ENCODE peak calls at places on chromosome 6, in ten cellular contexts. One of them, this sample, is unnamed.

GRCh38 chr6:64330694-64331309 is 695.2 kb downstream of the PHF3 start:
- DNase-seq in Calu3: peak; percentile 80
- DNase-seq in NCI-H1092: peak; percentile 25
- DNase-seq in colonic mucosa: peak; percentile 87
- DNase-seq in NCI-H2171: peak; percentile 8
- DNase-seq in stimulated activated CD4-positive, alpha-beta T cell treated with anti-CD3 and anti-CD28 coated beads, Interleukin-12 subunit alpha, Interleukin-12 subunit beta, amount 100 ng/mL, for 48 hours: peak; percentile 22
- DNase-seq in hypothalamus: peak; percentile 86
- DNase-seq in activated CD4-positive, alpha-beta T cell treated with anti-CD3 and anti-CD28 coated beads, Interleukin-2, amount 50 U/mL, for 48 hours: peak; percentile 56
- DNase-seq in AG04450: peak; percentile 51
- DNase-seq in SW480: peak; percentile 14
- DNase-seq in this sample: peak; percentile 86

GRCh38 chr6:39961178-39961577 is 26.9 kb upstream of the MOCS1 start:
- DNase-seq in stimulated activated CD4-positive, alpha-beta T cell treated with anti-CD3 and anti-CD28 coated beads, Interleukin-12 subunit alpha, Interleukin-12 subunit beta, amount 100 ng/mL, for 48 hours: no peak
- DNase-seq in SW480: peak; percentile 2
- DNase-seq in Calu3: no peak
- DNase-seq in NCI-H1092: no peak
- DNase-seq in colonic mucosa: no peak
- DNase-seq in AG04450: no peak
- DNase-seq in NCI-H2171: no peak
- DNase-seq in hypothalamus: no peak
- DNase-seq in activated CD4-positive, alpha-beta T cell treated with anti-CD3 and anti-CD28 coated beads, Interleukin-2, amount 50 U/mL, for 48 hours: no peak
- DNase-seq in this sample: no peak

GRCh38 chr6:154361476-154361875 is 4.9 kb upstream of the IPCEF1 start:
- DNase-seq in Calu3: no peak
- DNase-seq in NCI-H2171: no peak
- DNase-seq in activated CD4-positive, alpha-beta T cell treated with anti-CD3 and anti-CD28 coated beads, Interleukin-2, amount 50 U/mL, for 48 hours: no peak
- DNase-seq in AG04450: no peak
- DNase-seq in hypothalamus: no peak
- DNase-seq in colonic mucosa: no peak
- DNase-seq in stimulated activated CD4-positive, alpha-beta T cell treated with anti-CD3 and anti-CD28 coated beads, Interleukin-12 subunit alpha, Interleukin-12 subunit beta, amount 100 ng/mL, for 48 hours: no peak
- DNase-seq in NCI-H1092: no peak
- DNase-seq in SW480: no peak
- DNase-seq in this sample: no peak

GRCh38 chr6:149139782-149140136 is 177.8 kb upstream of the TAB2 start:
- DNase-seq in NCI-H1092: no peak
- DNase-seq in stimulated activated CD4-positive, alpha-beta T cell treated with anti-CD3 and anti-CD28 coated beads, Interleukin-12 subunit alpha, Interleukin-12 subunit beta, amount 100 ng/mL, for 48 hours: no peak
- DNase-seq in hypothalamus: no peak
- DNase-seq in NCI-H2171: no peak
- DNase-seq in colonic mucosa: no peak
- DNase-seq in activated CD4-positive, alpha-beta T cell treated with anti-CD3 and anti-CD28 coated beads, Interleukin-2, amount 50 U/mL, for 48 hours: no peak
- DNase-seq in AG04450: no peak
- DNase-seq in SW480: no peak
- DNase-seq in Calu3: no peak
- DNase-seq in this sample: no peak

GRCh38 chr6:105803439-105803838 is 282.7 kb upstream of the PRDM1 start:
- DNase-seq in AG04450: no peak
- DNase-seq in NCI-H2171: no peak
- DNase-seq in NCI-H1092: no peak
- DNase-seq in hypothalamus: no peak
- DNase-seq in activated CD4-positive, alpha-beta T cell treated with anti-CD3 and anti-CD28 coated beads, Interleukin-2, amount 50 U/mL, for 48 hours: no peak
- DNase-seq in colonic mucosa: no peak
- DNase-seq in SW480: no peak
- DNase-seq in stimulated activated CD4-positive, alpha-beta T cell treated with anti-CD3 and anti-CD28 coated beads, Interleukin-12 subunit alpha, Interleukin-12 subunit beta, amount 100 ng/mL, for 48 hours: no peak
- DNase-seq in Calu3: no peak
- DNase-seq in this sample: no peak

GRCh38 chr6:121647905-121648304 is 212.5 kb downstream of the GJA1 start:
- DNase-seq in SW480: no peak
- DNase-seq in activated CD4-positive, alpha-beta T cell treated with anti-CD3 and anti-CD28 coated beads, Interleukin-2, amount 50 U/mL, for 48 hours: no peak
- DNase-seq in AG04450: peak; percentile 20
- DNase-seq in NCI-H1092: no peak
- DNase-seq in stimulated activated CD4-positive, alpha-beta T cell treated with anti-CD3 and anti-CD28 coated beads, Interleukin-12 subunit alpha, Interleukin-12 subunit beta, amount 100 ng/mL, for 48 hours: no peak
- DNase-seq in colonic mucosa: no peak
- DNase-seq in NCI-H2171: no peak
- DNase-seq in hypothalamus: no peak
- DNase-seq in Calu3: no peak
- DNase-seq in this sample: no peak

GRCh38 chr6:169556758-169557505 is 144.9 kb downstream of the WDR27 start:
- DNase-seq in stimulated activated CD4-positive, alpha-beta T cell treated with anti-CD3 and anti-CD28 coated beads, Interleukin-12 subunit alpha, Interleukin-12 subunit beta, amount 100 ng/mL, for 48 hours: peak; percentile 23
- DNase-seq in SW480: no peak
- DNase-seq in colonic mucosa: no peak
- DNase-seq in AG04450: no peak
- DNase-seq in NCI-H2171: no peak
- DNase-seq in hypothalamus: no peak
- DNase-seq in Calu3: no peak
- DNase-seq in activated CD4-positive, alpha-beta T cell treated with anti-CD3 and anti-CD28 coated beads, Interleukin-2, amount 50 U/mL, for 48 hours: peak; percentile 52
- DNase-seq in NCI-H1092: no peak
- DNase-seq in this sample: no peak

GRCh38 chr6:113750148-113750547 is 107.0 kb upstream of the MARCKS start:
- DNase-seq in activated CD4-positive, alpha-beta T cell treated with anti-CD3 and anti-CD28 coated beads, Interleukin-2, amount 50 U/mL, for 48 hours: no peak
- DNase-seq in NCI-H1092: no peak
- DNase-seq in hypothalamus: no peak
- DNase-seq in SW480: no peak
- DNase-seq in NCI-H2171: no peak
- DNase-seq in AG04450: no peak
- DNase-seq in Calu3: no peak
- DNase-seq in colonic mucosa: no peak
- DNase-seq in stimulated activated CD4-positive, alpha-beta T cell treated with anti-CD3 and anti-CD28 coated beads, Interleukin-12 subunit alpha, Interleukin-12 subunit beta, amount 100 ng/mL, for 48 hours: no peak
- DNase-seq in this sample: no peak

GRCh38 chr6:34912715-34913464 is 23.8 kb downstream of the ANKS1A start:
- DNase-seq in colonic mucosa: no peak
- DNase-seq in NCI-H1092: no peak
- DNase-seq in stimulated activated CD4-positive, alpha-beta T cell treated with anti-CD3 and anti-CD28 coated beads, Interleukin-12 subunit alpha, Interleukin-12 subunit beta, amount 100 ng/mL, for 48 hours: peak; percentile 17
- DNase-seq in NCI-H2171: no peak
- DNase-seq in activated CD4-positive, alpha-beta T cell treated with anti-CD3 and anti-CD28 coated beads, Interleukin-2, amount 50 U/mL, for 48 hours: peak; percentile 33
- DNase-seq in Calu3: peak; percentile 32
- DNase-seq in AG04450: peak; percentile 53
- DNase-seq in hypothalamus: no peak
- DNase-seq in SW480: peak; percentile 59
- DNase-seq in this sample: peak; percentile 83

GRCh38 chr6:82095091-82095490 is 152.5 kb downstream of the IBTK start:
- DNase-seq in hypothalamus: no peak
- DNase-seq in NCI-H1092: no peak
- DNase-seq in Calu3: no peak
- DNase-seq in colonic mucosa: no peak
- DNase-seq in stimulated activated CD4-positive, alpha-beta T cell treated with anti-CD3 and anti-CD28 coated beads, Interleukin-12 subunit alpha, Interleukin-12 subunit beta, amount 100 ng/mL, for 48 hours: no peak
- DNase-seq in SW480: no peak
- DNase-seq in NCI-H2171: no peak
- DNase-seq in activated CD4-positive, alpha-beta T cell treated with anti-CD3 and anti-CD28 coated beads, Interleukin-2, amount 50 U/mL, for 48 hours: no peak
- DNase-seq in AG04450: no peak
- DNase-seq in this sample: no peak

GRCh38 chr6:92497281-92497680 is 922.1 kb downstream of the EPHA7 start:
- DNase-seq in activated CD4-positive, alpha-beta T cell treated with anti-CD3 and anti-CD28 coated beads, Interleukin-2, amount 50 U/mL, for 48 hours: no peak
- DNase-seq in colonic mucosa: no peak
- DNase-seq in NCI-H1092: no peak
- DNase-seq in hypothalamus: no peak
- DNase-seq in Calu3: no peak
- DNase-seq in AG04450: no peak
- DNase-seq in NCI-H2171: no peak
- DNase-seq in stimulated activated CD4-positive, alpha-beta T cell treated with anti-CD3 and anti-CD28 coated beads, Interleukin-12 subunit alpha, Interleukin-12 subunit beta, amount 100 ng/mL, for 48 hours: no peak
- DNase-seq in SW480: no peak
- DNase-seq in this sample: no peak

GRCh38 chr6:36426622-36427021 is 16.0 kb downstream of the PXT1 start:
- DNase-seq in activated CD4-positive, alpha-beta T cell treated with anti-CD3 and anti-CD28 coated beads, Interleukin-2, amount 50 U/mL, for 48 hours: no peak
- DNase-seq in stimulated activated CD4-positive, alpha-beta T cell treated with anti-CD3 and anti-CD28 coated beads, Interleukin-12 subunit alpha, Interleukin-12 subunit beta, amount 100 ng/mL, for 48 hours: no peak
- DNase-seq in hypothalamus: no peak
- DNase-seq in SW480: no peak
- DNase-seq in NCI-H1092: no peak
- DNase-seq in NCI-H2171: no peak
- DNase-seq in colonic mucosa: no peak
- DNase-seq in Calu3: no peak
- DNase-seq in AG04450: no peak
- DNase-seq in this sample: no peak

GRCh38 chr6:124132256-124132655 is 328.6 kb downstream of the NKAIN2 start:
- DNase-seq in colonic mucosa: no peak
- DNase-seq in hypothalamus: no peak
- DNase-seq in SW480: peak; percentile 40
- DNase-seq in NCI-H2171: peak; percentile 28
- DNase-seq in stimulated activated CD4-positive, alpha-beta T cell treated with anti-CD3 and anti-CD28 coated beads, Interleukin-12 subunit alpha, Interleukin-12 subunit beta, amount 100 ng/mL, for 48 hours: no peak
- DNase-seq in NCI-H1092: no peak
- DNase-seq in AG04450: no peak
- DNase-seq in activated CD4-positive, alpha-beta T cell treated with anti-CD3 and anti-CD28 coated beads, Interleukin-2, amount 50 U/mL, for 48 hours: no peak
- DNase-seq in Calu3: peak; percentile 0
- DNase-seq in this sample: no peak

GRCh38 chr6:127690092-127690491 is 113.1 kb downstream of the C6orf58 start:
- DNase-seq in SW480: peak; percentile 1
- DNase-seq in hypothalamus: no peak
- DNase-seq in activated CD4-positive, alpha-beta T cell treated with anti-CD3 and anti-CD28 coated beads, Interleukin-2, amount 50 U/mL, for 48 hours: no peak
- DNase-seq in NCI-H2171: peak; percentile 9
- DNase-seq in stimulated activated CD4-positive, alpha-beta T cell treated with anti-CD3 and anti-CD28 coated beads, Interleukin-12 subunit alpha, Interleukin-12 subunit beta, amount 100 ng/mL, for 48 hours: no peak
- DNase-seq in Calu3: peak; percentile 1
- DNase-seq in AG04450: peak; percentile 1
- DNase-seq in colonic mucosa: no peak
- DNase-seq in NCI-H1092: no peak
- DNase-seq in this sample: peak; percentile 40

GRCh38 chr6:15631380-15631913 is 31.4 kb downstream of the DTNBP1 start:
- DNase-seq in AG04450: no peak
- DNase-seq in hypothalamus: no peak
- DNase-seq in activated CD4-positive, alpha-beta T cell treated with anti-CD3 and anti-CD28 coated beads, Interleukin-2, amount 50 U/mL, for 48 hours: no peak
- DNase-seq in Calu3: no peak
- DNase-seq in colonic mucosa: no peak
- DNase-seq in NCI-H2171: no peak
- DNase-seq in stimulated activated CD4-positive, alpha-beta T cell treated with anti-CD3 and anti-CD28 coated beads, Interleukin-12 subunit alpha, Interleukin-12 subunit beta, amount 100 ng/mL, for 48 hours: no peak
- DNase-seq in NCI-H1092: no peak
- DNase-seq in SW480: no peak
- DNase-seq in this sample: no peak

GRCh38 chr6:75416443-75416842 is 77.2 kb downstream of the FILIP1 start:
- DNase-seq in hypothalamus: no peak
- DNase-seq in Calu3: no peak
- DNase-seq in colonic mucosa: no peak
- DNase-seq in AG04450: no peak
- DNase-seq in NCI-H2171: no peak
- DNase-seq in activated CD4-positive, alpha-beta T cell treated with anti-CD3 and anti-CD28 coated beads, Interleukin-2, amount 50 U/mL, for 48 hours: no peak
- DNase-seq in stimulated activated CD4-positive, alpha-beta T cell treated with anti-CD3 and anti-CD28 coated beads, Interleukin-12 subunit alpha, Interleukin-12 subunit beta, amount 100 ng/mL, for 48 hours: no peak
- DNase-seq in SW480: no peak
- DNase-seq in NCI-H1092: no peak
- DNase-seq in this sample: no peak

GRCh38 chr6:30325873-30326445 is 768 bp upstream of the TRIM39 start:
- DNase-seq in hypothalamus: no peak
- DNase-seq in NCI-H2171: no peak
- DNase-seq in activated CD4-positive, alpha-beta T cell treated with anti-CD3 and anti-CD28 coated beads, Interleukin-2, amount 50 U/mL, for 48 hours: peak; percentile 71
- DNase-seq in stimulated activated CD4-positive, alpha-beta T cell treated with anti-CD3 and anti-CD28 coated beads, Interleukin-12 subunit alpha, Interleukin-12 subunit beta, amount 100 ng/mL, for 48 hours: peak; percentile 55
- DNase-seq in NCI-H1092: no peak
- DNase-seq in AG04450: no peak
- DNase-seq in SW480: peak; percentile 77
- DNase-seq in Calu3: no peak
- DNase-seq in colonic mucosa: no peak
- DNase-seq in this sample: no peak

GRCh38 chr6:42326248-42326647 is 108.6 kb upstream of the MRPS10 start:
- DNase-seq in activated CD4-positive, alpha-beta T cell treated with anti-CD3 and anti-CD28 coated beads, Interleukin-2, amount 50 U/mL, for 48 hours: no peak
- DNase-seq in hypothalamus: no peak
- DNase-seq in Calu3: no peak
- DNase-seq in colonic mucosa: no peak
- DNase-seq in NCI-H1092: no peak
- DNase-seq in SW480: no peak
- DNase-seq in AG04450: no peak
- DNase-seq in stimulated activated CD4-positive, alpha-beta T cell treated with anti-CD3 and anti-CD28 coated beads, Interleukin-12 subunit alpha, Interleukin-12 subunit beta, amount 100 ng/mL, for 48 hours: no peak
- DNase-seq in NCI-H2171: no peak
- DNase-seq in this sample: peak; percentile 52

GRCh38 chr6:108844135-108844534 is 4.1 kb upstream of the ARMC2 start:
- DNase-seq in stimulated activated CD4-positive, alpha-beta T cell treated with anti-CD3 and anti-CD28 coated beads, Interleukin-12 subunit alpha, Interleukin-12 subunit beta, amount 100 ng/mL, for 48 hours: no peak
- DNase-seq in activated CD4-positive, alpha-beta T cell treated with anti-CD3 and anti-CD28 coated beads, Interleukin-2, amount 50 U/mL, for 48 hours: no peak
- DNase-seq in SW480: no peak
- DNase-seq in Calu3: no peak
- DNase-seq in NCI-H2171: no peak
- DNase-seq in NCI-H1092: no peak
- DNase-seq in AG04450: no peak
- DNase-seq in colonic mucosa: no peak
- DNase-seq in hypothalamus: no peak
- DNase-seq in this sample: no peak

GRCh38 chr6:150273457-150274309 is 95.1 kb upstream of the IYD start:
- DNase-seq in SW480: no peak
- DNase-seq in activated CD4-positive, alpha-beta T cell treated with anti-CD3 and anti-CD28 coated beads, Interleukin-2, amount 50 U/mL, for 48 hours: no peak
- DNase-seq in AG04450: no peak
- DNase-seq in hypothalamus: no peak
- DNase-seq in colonic mucosa: no peak
- DNase-seq in NCI-H2171: no peak
- DNase-seq in Calu3: no peak
- DNase-seq in stimulated activated CD4-positive, alpha-beta T cell treated with anti-CD3 and anti-CD28 coated beads, Interleukin-12 subunit alpha, Interleukin-12 subunit beta, amount 100 ng/mL, for 48 hours: no peak
- DNase-seq in NCI-H1092: no peak
- DNase-seq in this sample: no peak

GRCh38 chr6:109325400-109325801 is 56.9 kb downstream of the CD164 start:
- DNase-seq in colonic mucosa: no peak
- DNase-seq in hypothalamus: no peak
- DNase-seq in NCI-H2171: no peak
- DNase-seq in AG04450: no peak
- DNase-seq in activated CD4-positive, alpha-beta T cell treated with anti-CD3 and anti-CD28 coated beads, Interleukin-2, amount 50 U/mL, for 48 hours: no peak
- DNase-seq in SW480: no peak
- DNase-seq in NCI-H1092: no peak
- DNase-seq in Calu3: no peak
- DNase-seq in stimulated activated CD4-positive, alpha-beta T cell treated with anti-CD3 and anti-CD28 coated beads, Interleukin-12 subunit alpha, Interleukin-12 subunit beta, amount 100 ng/mL, for 48 hours: no peak
- DNase-seq in this sample: no peak

GRCh38 chr6:163661271-163661671 is 246.8 kb downstream of the QKI start:
- DNase-seq in stimulated activated CD4-positive, alpha-beta T cell treated with anti-CD3 and anti-CD28 coated beads, Interleukin-12 subunit alpha, Interleukin-12 subunit beta, amount 100 ng/mL, for 48 hours: no peak
- DNase-seq in colonic mucosa: no peak
- DNase-seq in Calu3: no peak
- DNase-seq in NCI-H1092: no peak
- DNase-seq in NCI-H2171: no peak
- DNase-seq in hypothalamus: no peak
- DNase-seq in activated CD4-positive, alpha-beta T cell treated with anti-CD3 and anti-CD28 coated beads, Interleukin-2, amount 50 U/mL, for 48 hours: no peak
- DNase-seq in AG04450: no peak
- DNase-seq in SW480: no peak
- DNase-seq in this sample: no peak

GRCh38 chr6:45478235-45478634 is 100.5 kb upstream of the SUPT3H start:
- DNase-seq in activated CD4-positive, alpha-beta T cell treated with anti-CD3 and anti-CD28 coated beads, Interleukin-2, amount 50 U/mL, for 48 hours: no peak
- DNase-seq in colonic mucosa: no peak
- DNase-seq in Calu3: no peak
- DNase-seq in NCI-H1092: no peak
- DNase-seq in SW480: no peak
- DNase-seq in hypothalamus: no peak
- DNase-seq in AG04450: no peak
- DNase-seq in stimulated activated CD4-positive, alpha-beta T cell treated with anti-CD3 and anti-CD28 coated beads, Interleukin-12 subunit alpha, Interleukin-12 subunit beta, amount 100 ng/mL, for 48 hours: no peak
- DNase-seq in NCI-H2171: no peak
- DNase-seq in this sample: peak; percentile 71

GRCh38 chr6:161228096-161228495 is 45.8 kb downstream of the AGPAT4 start:
- DNase-seq in NCI-H1092: no peak
- DNase-seq in Calu3: no peak
- DNase-seq in NCI-H2171: no peak
- DNase-seq in SW480: no peak
- DNase-seq in colonic mucosa: no peak
- DNase-seq in activated CD4-positive, alpha-beta T cell treated with anti-CD3 and anti-CD28 coated beads, Interleukin-2, amount 50 U/mL, for 48 hours: no peak
- DNase-seq in stimulated activated CD4-positive, alpha-beta T cell treated with anti-CD3 and anti-CD28 coated beads, Interleukin-12 subunit alpha, Interleukin-12 subunit beta, amount 100 ng/mL, for 48 hours: no peak
- DNase-seq in AG04450: no peak
- DNase-seq in hypothalamus: no peak
- DNase-seq in this sample: no peak